ENCODE peak calls at places on chromosomes 2 and 18, in five cellular contexts. W is CD8-positive, alpha-beta memory T cell; N is NCI-H1436; V is lower lobe of right lung; X is endothelial cell of umbilical vein. E is an unnamed sample.

GRCh38 chr2:122980672-122981071 is 1044.4 kb upstream of the CNTNAP5 start:
- DNase-seq in W (no peak), V (peak; percentile 44), N (no peak), X (no peak), E (no peak)

GRCh38 chr2:109614715-109615636 is 812 bp downstream of the SOWAHC start:
- DNase-seq in V (peak; percentile 56), X (peak; percentile 25), N (no peak), W (no peak), E (no peak)

GRCh38 chr2:233556756-233557736 is 9.5 kb downstream of the USP40 start:
- DNase-seq in W (no peak), V (no peak), X (peak; percentile 34), N (no peak), E (no peak)

GRCh38 chr2:222722327-222722946 is 51.0 kb downstream of the MOGAT1 start:
- DNase-seq in N (no peak), X (peak; percentile 56), V (no peak), W (no peak), E (no peak)

GRCh38 chr2:218402911-218403411 is 3.3 kb downstream of the CTDSP1 start:
- DNase-seq in X (no peak), V (no peak), N (no peak), W (no peak), E (no peak)

GRCh38 chr2:225165052-225165451 is 122.8 kb upstream of the DOCK10 start:
- DNase-seq in X (no peak), N (no peak), W (no peak), V (no peak), E (no peak)

GRCh38 chr2:102367331-102367971 is 11.9 kb downstream of the IL18R1 start:
- DNase-seq in N (no peak), X (no peak), V (no peak), W (peak; percentile 78), E (no peak)

GRCh38 chr2:209663149-209663548 is 108.5 kb upstream of the UNC80 start:
- DNase-seq in X (peak; percentile 47), N (no peak), W (no peak), V (no peak), E (no peak)

GRCh38 chr18:44789704-44790103 is 109.0 kb downstream of the SETBP1 start:
- DNase-seq in V (no peak), W (no peak), N (no peak), X (peak; percentile 28), E (no peak)

E was measured in effector CD4-positive, alpha-beta T cell.